ENCODE peak calls at places on chromosomes 6 and 20, in five cellular contexts. P, L, H, T and G are unnamed samples.
A peak's percentile ranks its signal among the peaks of the same experiment; 100 is the strongest.

GRCh38 chr20:56359212-56360132 is 698 bp downstream of the FAM210B start:
- DNase-seq in L (peak; percentile 68), P (peak; percentile 26), H (no peak), T (peak; percentile 80), G (peak; percentile 88)

GRCh38 chr6:111551521-111552231 is 54.0 kb downstream of the TRAF3IP2 start:
- DNase-seq in T (no peak), H (no peak), L (no peak), P (no peak), G (no peak)

GRCh38 chr6:87210979-87211378 is 55.6 kb downstream of the ZNF292 start:
- DNase-seq in T (no peak), L (no peak), H (no peak), P (no peak), G (no peak)

GRCh38 chr6:158002951-158003853 is 21.5 kb downstream of the SYNJ2 start:
- DNase-seq in P (no peak), L (no peak), T (peak; percentile 89), H (no peak), G (peak; percentile 71)

GRCh38 chr6:15615837-15616236 is 47.0 kb downstream of the DTNBP1 start:
- DNase-seq in T (no peak), P (no peak), L (no peak), H (no peak), G (no peak)

GRCh38 chr6:30463651-30464618 is 25.4 kb upstream of the HLA-E start:
- DNase-seq in L (no peak), P (no peak), T (peak; percentile 58), H (peak; percentile 46), G (peak; percentile 64)

GRCh38 chr20:38883081-38883980 is 42.9 kb upstream of the FAM83D start:
- DNase-seq in L (peak; percentile 93), H (no peak), P (no peak), T (peak; percentile 38), G (peak; percentile 11)

GRCh38 chr6:148440877-148441453 is 98.3 kb downstream of the SASH1 start:
- DNase-seq in T (peak; percentile 88), L (no peak), P (peak; percentile 92), H (no peak), G (peak; percentile 87)

GRCh38 chr20:50567860-50568548 is 57.8 kb downstream of the PTPN1 start:
- DNase-seq in L (no peak), T (no peak), P (no peak), H (no peak), G (no peak)